ENCODE peak calls at places on chromosomes 12 and 14, in four cellular contexts. W is activated effector memory CD4-positive, alpha-beta T cell treated with anti-CD3 and anti-CD28 coated beads, Interleukin-2, amount 50 U/mL, for 16 hours; L is stimulated activated CD4-positive, alpha-beta T cell treated with anti-CD3 and anti-CD28 coated beads, Interleukin-4, amount 100 ng/mL, for 48 hours; V is pulmonary artery endothelial cell. F is an unnamed sample.

GRCh38 chr12:46224401-46224800 is 44.4 kb downstream of the SLC38A1 start:
- DNase-seq in W (no peak), L (no peak), V (no peak), F (no peak)

GRCh38 chr14:50357124-50357523 is 39.6 kb downstream of the CDKL1 start:
- DNase-seq in W (no peak), L (no peak), V (no peak), F (no peak)

GRCh38 chr14:68681256-68681655 is 111.6 kb downstream of the ZFP36L1 start:
- DNase-seq in W (peak; percentile 6), V (no peak), L (no peak), F (no peak)

GRCh38 chr12:48973992-48974673 is 2.6 kb upstream of the WNT10B start:
- DNase-seq in V (no peak), L (peak; percentile 28), W (peak; percentile 75), F (no peak)

GRCh38 chr14:79596531-79596930 is 614.8 kb downstream of the DIO2 start:
- DNase-seq in V (no peak), W (no peak), L (no peak), F (no peak)

GRCh38 chr12:7503686-7504085 is at the start of gene CD163:
- DNase-seq in L (no peak), V (no peak), W (no peak), F (no peak)

GRCh38 chr12:67042697-67043131 is 226.4 kb upstream of the CAND1 start:
- DNase-seq in W (no peak), L (no peak), V (no peak), F (no peak)

GRCh38 chr14:58540693-58541092 is 97.1 kb upstream of the DACT1 start:
- DNase-seq in W (no peak), L (no peak), V (no peak), F (no peak)

GRCh38 chr12:96401061-96401871 is 1.0 kb upstream of the CDK17 start:
- DNase-seq in W (peak; percentile 76), L (no peak), V (no peak), F (peak; percentile 75)

GRCh38 chr14:75363570-75364227 is 64.1 kb upstream of the JDP2 start:
- DNase-seq in W (no peak), V (no peak), L (no peak), F (no peak)

GRCh38 chr12:126033746-126034145 is 968.5 kb downstream of the AACS start:
- DNase-seq in W (no peak), V (no peak), L (no peak), F (no peak)